ENCODE peak calls at places on chromosomes 5 and 9, in four cellular contexts. E, B, L and D are unnamed samples. For H3K36me3, the result is how much of the 10 kb centered on the place peaks cover.

GRCh38 chr9:20790721-20791120 is 106.7 kb downstream of the FOCAD start:
- DNase-seq in E (no peak), B (no peak), L (no peak), D (no peak)

GRCh38 chr5:15995206-15996052 is 184.2 kb downstream of the MARCHF11 start:
- DNase-seq in E (no peak), B (no peak), L (peak), D (no peak)

GRCh38 chr9:12935714-12936113 is 160.9 kb downstream of the LURAP1L start:
- DNase-seq in E (no peak), B (no peak), L (no peak), D (no peak)

GRCh38 chr5:148810821-148811220 is 15.6 kb upstream of the ADRB2 start:
- DNase-seq in E (no peak), B (no peak), L (no peak), D (no peak)

GRCh38 chr5:100479079-100479688 is 56.0 kb upstream of the FAM174A start:
- DNase-seq in E (no peak), B (no peak), L (peak), D (no peak)

GRCh38 chr5:39534701-39535100 is 109.9 kb upstream of the DAB2 start:
- DNase-seq in E (no peak), B (no peak), L (no peak), D (no peak)

GRCh38 chr5:149685494-149685893 is 44.6 kb upstream of the PPARGC1B start:
- DNase-seq in E (no peak), B (no peak), L (no peak), D (no peak)

GRCh38 chr9:79165006-79165405 is 406.8 kb upstream of the TLE4 start:
- DNase-seq in E (no peak), B (no peak), L (no peak), D (no peak)

GRCh38 chr5:8633706-8634105 is 764.8 kb downstream of the MTRR start:
- DNase-seq in E (no peak), B (no peak), L (no peak), D (no peak)

GRCh38 chr9:70076678-70077077 is 33.0 kb downstream of the MAMDC2 start:
- DNase-seq in E (no peak), B (peak), L (no peak), D (no peak)

GRCh38 chr5:121152411-121152810 is 688.3 kb downstream of the PRR16 start:
- DNase-seq in E (no peak), B (no peak), L (no peak), D (no peak)

GRCh38 chr5:119187776-119188529 is 117.1 kb downstream of the DMXL1 start:
- DNase-seq in E (no peak), B (no peak), L (no peak), D (no peak)

GRCh38 chr9:137433349-137433915 is 7.7 kb downstream of the ENTPD8 start:
- DNase-seq in E (peak), B (no peak), L (no peak), D (peak)

GRCh38 chr5:135279328-135279727 is 119.7 kb downstream of the MACROH2A1 start:
- DNase-seq in E (no peak), B (no peak), L (no peak), D (no peak)

GRCh38 chr5:126271141-126271540 is 152.1 kb upstream of the GRAMD2B start:
- DNase-seq in E (no peak), B (no peak), L (no peak), D (no peak)

GRCh38 chr5:16669776-16670175 is 53.0 kb upstream of the RETREG1 start:
- DNase-seq in E (no peak), B (no peak), L (no peak), D (no peak)

GRCh38 chr9:5489630-5490484 is 20.5 kb upstream of the PDCD1LG2 start:
- DNase-seq in E (no peak), B (no peak), L (no peak), D (no peak)

DNA sequence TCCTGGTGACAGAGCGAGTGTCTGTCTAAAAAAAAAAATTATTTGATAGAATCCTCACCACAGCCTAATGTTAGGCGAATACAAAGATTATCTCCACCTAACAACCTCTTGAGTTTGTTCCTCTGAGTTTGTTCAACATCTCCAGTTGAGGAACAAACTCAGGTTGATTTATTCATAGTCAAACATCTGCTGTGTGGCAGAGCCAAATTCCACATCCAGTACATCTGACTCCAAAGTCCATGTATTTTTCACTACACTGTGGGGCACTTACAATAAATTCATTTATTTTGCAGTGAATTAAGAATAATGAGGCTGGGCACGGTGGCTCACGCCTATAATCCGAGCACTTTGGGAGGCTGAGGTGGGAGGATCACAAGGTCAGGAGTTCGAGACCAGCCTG is 53.3 kb downstream of the KIF24 start:
- DNase-seq in E (no peak), B (no peak), L (no peak), D (no peak)
- H3K27ac ChIP-seq in E (no peak), B (no peak), L (no peak), D (no peak)

GRCh38 chr5:34684281-34684979 is 28.3 kb downstream of the RAI14 start:
- DNase-seq in E (no peak), B (no peak), L (peak), D (no peak)

GRCh38 chr5:34682926-34683623 is 26.9 kb downstream of the RAI14 start:
- DNase-seq in E (no peak), B (no peak), L (no peak), D (no peak)

GRCh38 chr5:34677428-34677827 is 21.3 kb downstream of the RAI14 start:
- DNase-seq in E (no peak), B (no peak), L (no peak), D (no peak)

GRCh38 chr5:34684980-34685352 is 28.8 kb downstream of the RAI14 start:
- DNase-seq in E (no peak), B (no peak), L (no peak), D (no peak)

GRCh38 chr5:34680896-34681295 is 24.8 kb downstream of the RAI14 start:
- DNase-seq in E (no peak), B (no peak), L (no peak), D (no peak)
- H3K36me3 ChIP-seq in E (under half), B (under half), L (under half), D (under half)

DNA sequence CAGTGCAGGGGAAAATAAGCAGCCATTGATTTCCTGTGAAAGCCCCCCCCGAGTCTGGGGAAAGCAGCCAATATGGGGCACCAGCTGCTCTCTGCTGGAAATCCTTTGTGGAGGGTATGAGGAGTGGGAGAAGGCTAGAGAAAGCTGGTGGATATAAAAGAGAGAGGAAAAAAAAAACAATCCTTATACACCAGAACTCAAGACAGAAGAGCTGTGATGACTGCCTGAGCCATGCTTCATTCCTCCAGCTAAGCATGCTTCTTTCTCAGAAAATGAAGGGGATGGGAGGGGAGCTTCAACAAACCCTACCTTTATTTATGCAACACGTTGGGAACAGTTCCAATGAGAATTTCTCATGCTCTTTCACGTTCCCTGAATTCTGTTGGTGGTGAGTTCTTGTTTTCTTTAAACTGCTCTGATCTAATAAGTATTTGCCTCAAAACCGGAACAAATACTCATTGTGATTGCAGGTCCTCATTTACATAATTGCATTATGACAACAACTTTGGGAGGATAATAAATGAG is 688.0 kb upstream of the SEMA6A start:
- DNase-seq in E (no peak), B (no peak), L (no peak), D (no peak)
- TF ChIP-seq CTCF in E (no peak), B (no peak), L (no peak), D (no peak)

DNA sequence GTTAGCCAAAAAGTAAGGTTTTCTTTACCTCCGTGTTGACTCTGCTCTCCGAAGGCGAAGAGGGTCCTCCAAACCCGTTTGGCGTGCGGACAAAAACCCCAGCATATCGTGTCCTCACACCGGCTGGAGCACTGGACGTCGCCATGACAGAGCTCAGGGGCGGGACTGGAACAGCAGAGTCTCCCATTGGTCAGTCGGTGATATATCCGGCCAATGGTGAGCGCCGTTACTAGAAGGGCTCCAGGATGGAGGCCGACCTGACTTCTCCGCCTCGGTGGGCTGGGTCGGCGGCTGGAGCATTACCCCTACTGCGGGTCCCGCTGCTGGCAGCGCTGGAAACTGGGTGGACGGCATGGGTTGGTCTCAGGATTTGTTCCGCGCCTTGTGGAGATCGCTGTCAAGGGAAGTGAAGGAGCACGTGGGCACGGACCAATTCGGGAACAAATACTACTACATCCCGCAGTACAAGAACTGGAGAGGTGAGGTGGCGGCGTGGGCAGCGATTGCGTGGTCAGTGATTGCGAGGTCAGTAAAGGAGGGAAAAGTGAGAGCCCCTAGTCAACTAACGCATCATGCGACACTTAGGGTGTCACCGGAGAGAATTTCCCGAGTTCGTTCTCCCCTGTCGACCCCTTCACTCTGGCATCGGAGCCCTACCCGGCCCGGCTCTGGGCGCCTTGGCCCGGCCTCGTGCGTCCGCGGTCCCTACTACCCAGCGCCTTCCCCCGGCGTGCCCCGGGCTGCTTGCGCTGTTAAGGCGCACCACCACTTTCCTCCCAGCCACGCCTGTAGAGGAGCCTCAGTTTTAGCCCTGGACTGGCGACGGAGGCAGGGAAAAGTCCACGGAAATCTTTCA is at the start of the genes ERCC8 and NDUFAF2:
- DNase-seq in E (peak), B (peak), L (peak), D (peak)
- H3K27ac ChIP-seq in E (peak), B (peak), L (peak), D (peak)

GRCh38 chr5:178222292-178222691 is 10.3 kb downstream of the PHYKPL start:
- DNase-seq in E (no peak), B (no peak), L (no peak), D (peak)

GRCh38 chr5:178223196-178223773 is 9.3 kb downstream of the PHYKPL start:
- DNase-seq in E (no peak), B (no peak), L (no peak), D (peak)

GRCh38 chr5:178221857-178222256 is 10.7 kb downstream of the PHYKPL start:
- DNase-seq in E (no peak), B (no peak), L (no peak), D (peak)

GRCh38 chr5:178223828-178224335 is 8.7 kb downstream of the PHYKPL start:
- DNase-seq in E (no peak), B (no peak), L (peak), D (peak)

GRCh38 chr5:178221203-178221771 is 11.3 kb downstream of the PHYKPL start:
- DNase-seq in E (no peak), B (no peak), L (no peak), D (no peak)
- H3K36me3 ChIP-seq in E (half or more), B (under half), L (under half), D (half or more)

GRCh38 chr5:80933061-80933460 is 27.1 kb upstream of the RASGRF2 start:
- DNase-seq in E (no peak), B (no peak), L (no peak), D (no peak)

GRCh38 chr5:80937591-80937990 is 22.6 kb upstream of the RASGRF2 start:
- DNase-seq in E (no peak), B (no peak), L (no peak), D (no peak)

GRCh38 chr5:80934751-80935150 is 25.4 kb upstream of the RASGRF2 start:
- DNase-seq in E (no peak), B (no peak), L (no peak), D (no peak)

GRCh38 chr5:80931423-80931822 is 28.7 kb upstream of the RASGRF2 start:
- DNase-seq in E (no peak), B (no peak), L (no peak), D (no peak)

GRCh38 chr5:80935811-80936385 is 24.3 kb upstream of the RASGRF2 start:
- DNase-seq in E (no peak), B (no peak), L (no peak), D (no peak)
- TF ChIP-seq CTCF in E (no peak), B (no peak), L (no peak), D (no peak)

GRCh38 chr5:56466136-56466816 is 233.1 kb upstream of the ANKRD55 start:
- DNase-seq in E (no peak), B (no peak), L (no peak), D (no peak)
- H3K27ac ChIP-seq in E (no peak), B (no peak), L (no peak), D (peak)